ENCODE peak calls at places on chromosomes 2 and 18, in ten cellular contexts. One of them, this sample, is unnamed.
A peak's percentile ranks its signal among the peaks of the same experiment; 100 is the strongest.

GRCh38 chr2:85868837-85869236 is 20.0 kb downstream of the ST3GAL5 start:
- DNase-seq in MCF 10A: no peak
- DNase-seq in GM13977: no peak
- DNase-seq in choroid plexus epithelial cell: no peak
- DNase-seq in H1: no peak
- DNase-seq in lower leg skin: no peak
- DNase-seq in BJ: no peak
- DNase-seq in tibial nerve: no peak
- DNase-seq in A549: no peak
- DNase-seq in mammary epithelial cell: no peak
- DNase-seq in this sample: no peak

GRCh38 chr2:31270871-31271270 is 36.9 kb downstream of the EHD3 start:
- DNase-seq in MCF 10A: no peak
- DNase-seq in GM13977: no peak
- DNase-seq in choroid plexus epithelial cell: no peak
- DNase-seq in H1: no peak
- DNase-seq in lower leg skin: no peak
- DNase-seq in BJ: peak; percentile 47
- DNase-seq in tibial nerve: no peak
- DNase-seq in A549: no peak
- DNase-seq in mammary epithelial cell: no peak
- DNase-seq in this sample: no peak

GRCh38 chr18:44067201-44067600 is 613.5 kb upstream of the SETBP1 start:
- DNase-seq in MCF 10A: no peak
- DNase-seq in GM13977: no peak
- DNase-seq in choroid plexus epithelial cell: no peak
- DNase-seq in H1: no peak
- DNase-seq in lower leg skin: no peak
- DNase-seq in BJ: no peak
- DNase-seq in tibial nerve: no peak
- DNase-seq in A549: no peak
- DNase-seq in mammary epithelial cell: no peak
- DNase-seq in this sample: no peak

GRCh38 chr2:84830095-84830494 is 50.8 kb downstream of the TRABD2A start:
- DNase-seq in MCF 10A: no peak
- DNase-seq in GM13977: no peak
- DNase-seq in choroid plexus epithelial cell: peak; percentile 54
- DNase-seq in H1: no peak
- DNase-seq in lower leg skin: peak; percentile 28
- DNase-seq in BJ: no peak
- DNase-seq in tibial nerve: peak; percentile 18
- DNase-seq in A549: no peak
- DNase-seq in mammary epithelial cell: no peak
- DNase-seq in this sample: no peak

GRCh38 chr2:44944952-44945612 is 3.6 kb downstream of the SIX3 start:
- DNase-seq in MCF 10A: no peak
- DNase-seq in GM13977: no peak
- DNase-seq in choroid plexus epithelial cell: no peak
- DNase-seq in H1: no peak
- DNase-seq in lower leg skin: no peak
- DNase-seq in BJ: no peak
- DNase-seq in tibial nerve: no peak
- DNase-seq in A549: no peak
- DNase-seq in mammary epithelial cell: no peak
- DNase-seq in this sample: no peak

GRCh38 chr18:76126327-76126726 is 368.7 kb downstream of the ZNF516 start:
- DNase-seq in MCF 10A: peak; percentile 17
- DNase-seq in GM13977: no peak
- DNase-seq in choroid plexus epithelial cell: no peak
- DNase-seq in H1: no peak
- DNase-seq in lower leg skin: no peak
- DNase-seq in BJ: no peak
- DNase-seq in tibial nerve: no peak
- DNase-seq in A549: no peak
- DNase-seq in mammary epithelial cell: no peak
- DNase-seq in this sample: peak; percentile 54

GRCh38 chr2:199933466-199933865 is 21.8 kb downstream of the TYW5 start:
- DNase-seq in MCF 10A: no peak
- DNase-seq in GM13977: no peak
- DNase-seq in choroid plexus epithelial cell: peak; percentile 23
- DNase-seq in H1: no peak
- DNase-seq in lower leg skin: no peak
- DNase-seq in BJ: no peak
- DNase-seq in tibial nerve: no peak
- DNase-seq in A549: no peak
- DNase-seq in mammary epithelial cell: no peak
- DNase-seq in this sample: no peak

GRCh38 chr2:43576983-43577892 is 18.6 kb downstream of the THADA start:
- DNase-seq in MCF 10A: peak; percentile 69
- DNase-seq in GM13977: peak; percentile 22
- DNase-seq in choroid plexus epithelial cell: peak; percentile 89
- DNase-seq in H1: no peak
- DNase-seq in lower leg skin: no peak
- DNase-seq in BJ: no peak
- DNase-seq in tibial nerve: no peak
- DNase-seq in A549: peak; percentile 46
- DNase-seq in mammary epithelial cell: peak; percentile 27
- DNase-seq in this sample: no peak

GRCh38 chr2:97761192-97761591 is 47.8 kb downstream of the ZAP70 start:
- DNase-seq in MCF 10A: no peak
- DNase-seq in GM13977: no peak
- DNase-seq in choroid plexus epithelial cell: no peak
- DNase-seq in H1: no peak
- DNase-seq in lower leg skin: no peak
- DNase-seq in BJ: no peak
- DNase-seq in tibial nerve: no peak
- DNase-seq in A549: no peak
- DNase-seq in mammary epithelial cell: no peak
- DNase-seq in this sample: no peak

GRCh38 chr2:199055336-199055735 is 402.4 kb downstream of the SATB2 start:
- DNase-seq in MCF 10A: no peak
- DNase-seq in GM13977: no peak
- DNase-seq in choroid plexus epithelial cell: no peak
- DNase-seq in H1: no peak
- DNase-seq in lower leg skin: no peak
- DNase-seq in BJ: no peak
- DNase-seq in tibial nerve: no peak
- DNase-seq in A549: no peak
- DNase-seq in mammary epithelial cell: no peak
- DNase-seq in this sample: no peak

GRCh38 chr18:79924814-79925655 is 26.4 kb downstream of the SLC66A2 start:
- DNase-seq in MCF 10A: no peak
- DNase-seq in GM13977: no peak
- DNase-seq in choroid plexus epithelial cell: peak; percentile 21
- DNase-seq in H1: peak; percentile 38
- DNase-seq in lower leg skin: peak; percentile 10
- DNase-seq in BJ: no peak
- DNase-seq in tibial nerve: no peak
- DNase-seq in A549: no peak
- DNase-seq in mammary epithelial cell: no peak
- DNase-seq in this sample: no peak

GRCh38 chr18:28903366-28903765 is 726.4 kb upstream of the CDH2 start:
- DNase-seq in MCF 10A: no peak
- DNase-seq in GM13977: no peak
- DNase-seq in choroid plexus epithelial cell: peak; percentile 40
- DNase-seq in H1: no peak
- DNase-seq in lower leg skin: no peak
- DNase-seq in BJ: no peak
- DNase-seq in tibial nerve: no peak
- DNase-seq in A549: no peak
- DNase-seq in mammary epithelial cell: no peak
- DNase-seq in this sample: no peak

GRCh38 chr2:180208841-180209240 is 201.7 kb upstream of the CWC22 start:
- DNase-seq in MCF 10A: no peak
- DNase-seq in GM13977: no peak
- DNase-seq in choroid plexus epithelial cell: peak; percentile 81
- DNase-seq in H1: no peak
- DNase-seq in lower leg skin: no peak
- DNase-seq in BJ: no peak
- DNase-seq in tibial nerve: no peak
- DNase-seq in A549: no peak
- DNase-seq in mammary epithelial cell: no peak
- DNase-seq in this sample: no peak

GRCh38 chr18:32252461-32252860 is 62.6 kb downstream of the MEP1B start:
- DNase-seq in MCF 10A: no peak
- DNase-seq in GM13977: no peak
- DNase-seq in choroid plexus epithelial cell: no peak
- DNase-seq in H1: no peak
- DNase-seq in lower leg skin: no peak
- DNase-seq in BJ: no peak
- DNase-seq in tibial nerve: no peak
- DNase-seq in A549: no peak
- DNase-seq in mammary epithelial cell: no peak
- DNase-seq in this sample: no peak

GRCh38 chr2:127360242-127360641 is 27.5 kb downstream of the MAP3K2 start:
- DNase-seq in MCF 10A: no peak
- DNase-seq in GM13977: no peak
- DNase-seq in choroid plexus epithelial cell: no peak
- DNase-seq in H1: no peak
- DNase-seq in lower leg skin: no peak
- DNase-seq in BJ: no peak
- DNase-seq in tibial nerve: no peak
- DNase-seq in A549: no peak
- DNase-seq in mammary epithelial cell: no peak
- DNase-seq in this sample: no peak

GRCh38 chr2:60294901-60295590 is 258.4 kb downstream of the BCL11A start:
- DNase-seq in MCF 10A: no peak
- DNase-seq in GM13977: no peak
- DNase-seq in choroid plexus epithelial cell: no peak
- DNase-seq in H1: no peak
- DNase-seq in lower leg skin: no peak
- DNase-seq in BJ: no peak
- DNase-seq in tibial nerve: no peak
- DNase-seq in A549: no peak
- DNase-seq in mammary epithelial cell: no peak
- DNase-seq in this sample: peak; percentile 32

GRCh38 chr2:190578158-190579057 is 43.9 kb upstream of the NEMP2 start:
- DNase-seq in MCF 10A: peak; percentile 95
- DNase-seq in GM13977: no peak
- DNase-seq in choroid plexus epithelial cell: peak; percentile 47
- DNase-seq in H1: no peak
- DNase-seq in lower leg skin: peak; percentile 54
- DNase-seq in BJ: peak; percentile 31
- DNase-seq in tibial nerve: no peak
- DNase-seq in A549: peak; percentile 46
- DNase-seq in mammary epithelial cell: peak; percentile 81
- DNase-seq in this sample: no peak

DNA sequence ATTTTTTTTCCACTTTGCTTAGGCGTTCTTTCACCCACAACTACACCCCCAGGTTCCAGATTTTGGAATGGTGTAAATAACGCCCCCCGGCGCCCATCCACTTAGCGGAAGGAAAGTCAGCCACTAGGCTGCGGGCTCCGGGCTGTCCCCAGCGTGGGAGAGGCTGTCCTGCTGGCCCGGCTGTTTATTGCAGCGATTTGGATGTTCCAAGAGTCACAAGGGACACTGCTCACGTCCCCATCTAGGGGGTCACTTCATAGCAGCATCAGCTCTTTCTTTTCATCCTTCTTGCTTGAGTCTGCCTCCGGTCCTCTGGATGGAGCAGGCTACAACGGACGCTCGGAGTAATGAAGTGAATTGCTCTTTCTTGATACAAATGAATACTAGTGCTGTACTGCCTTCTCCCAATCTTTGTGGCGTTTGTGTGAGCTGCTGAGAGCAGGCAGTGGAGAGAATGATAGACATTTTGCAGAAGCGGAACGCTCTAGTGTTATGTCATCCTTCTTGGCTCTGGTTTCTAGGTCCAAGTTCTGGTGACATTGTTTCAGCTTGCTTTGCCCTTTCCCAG is 50.7 kb upstream of the PAIP2B start:
- DNase-seq in MCF 10A: peak; percentile 24
- DNase-seq in GM13977: peak; percentile 23
- DNase-seq in choroid plexus epithelial cell: peak; percentile 21
- DNase-seq in H1: peak; percentile 75
- DNase-seq in lower leg skin: no peak
- DNase-seq in BJ: no peak
- DNase-seq in tibial nerve: no peak
- DNase-seq in A549: peak; percentile 75
- DNase-seq in mammary epithelial cell: peak; percentile 21
- DNase-seq in this sample: peak; percentile 81
- TF ChIP-seq CTCF in MCF 10A: peak; percentile 17
- TF ChIP-seq CTCF in GM13977: peak; percentile 11
- TF ChIP-seq CTCF in choroid plexus epithelial cell: peak; percentile 41
- TF ChIP-seq CTCF in H1: peak; percentile 37
- TF ChIP-seq CTCF in lower leg skin: no peak
- TF ChIP-seq CTCF in BJ: peak; percentile 40
- TF ChIP-seq CTCF in tibial nerve: peak; percentile 36
- TF ChIP-seq CTCF in A549: peak; percentile 37
- TF ChIP-seq CTCF in mammary epithelial cell: peak; percentile 46
- TF ChIP-seq CTCF in this sample: peak; percentile 47

GRCh38 chr18:686339-687111 is 25.9 kb downstream of the ENOSF1 start:
- DNase-seq in MCF 10A: no peak
- DNase-seq in GM13977: no peak
- DNase-seq in choroid plexus epithelial cell: peak; percentile 13
- DNase-seq in H1: peak; percentile 66
- DNase-seq in lower leg skin: no peak
- DNase-seq in BJ: no peak
- DNase-seq in tibial nerve: no peak
- DNase-seq in A549: no peak
- DNase-seq in mammary epithelial cell: no peak
- DNase-seq in this sample: peak; percentile 28
- TF ChIP-seq CTCF in MCF 10A: no peak
- TF ChIP-seq CTCF in GM13977: no peak
- TF ChIP-seq CTCF in choroid plexus epithelial cell: peak; percentile 2
- TF ChIP-seq CTCF in H1: peak; percentile 14
- TF ChIP-seq CTCF in lower leg skin: no peak
- TF ChIP-seq CTCF in BJ: no peak
- TF ChIP-seq CTCF in tibial nerve: no peak
- TF ChIP-seq CTCF in A549: no peak
- TF ChIP-seq CTCF in mammary epithelial cell: no peak
- TF ChIP-seq CTCF in this sample: no peak

GRCh38 chr2:9778012-9778411 is 65.3 kb upstream of the TAF1B start:
- DNase-seq in MCF 10A: peak; percentile 61
- DNase-seq in GM13977: no peak
- DNase-seq in choroid plexus epithelial cell: no peak
- DNase-seq in H1: no peak
- DNase-seq in lower leg skin: no peak
- DNase-seq in BJ: no peak
- DNase-seq in tibial nerve: no peak
- DNase-seq in A549: peak; percentile 56
- DNase-seq in mammary epithelial cell: peak; percentile 23
- DNase-seq in this sample: peak; percentile 45
- TF ChIP-seq CTCF in MCF 10A: no peak
- TF ChIP-seq CTCF in GM13977: peak; percentile 37
- TF ChIP-seq CTCF in choroid plexus epithelial cell: peak; percentile 68
- TF ChIP-seq CTCF in H1: no peak
- TF ChIP-seq CTCF in lower leg skin: no peak
- TF ChIP-seq CTCF in BJ: peak; percentile 46
- TF ChIP-seq CTCF in tibial nerve: no peak
- TF ChIP-seq CTCF in A549: peak; percentile 21
- TF ChIP-seq CTCF in mammary epithelial cell: peak; percentile 80
- TF ChIP-seq CTCF in this sample: peak; percentile 29

DNA sequence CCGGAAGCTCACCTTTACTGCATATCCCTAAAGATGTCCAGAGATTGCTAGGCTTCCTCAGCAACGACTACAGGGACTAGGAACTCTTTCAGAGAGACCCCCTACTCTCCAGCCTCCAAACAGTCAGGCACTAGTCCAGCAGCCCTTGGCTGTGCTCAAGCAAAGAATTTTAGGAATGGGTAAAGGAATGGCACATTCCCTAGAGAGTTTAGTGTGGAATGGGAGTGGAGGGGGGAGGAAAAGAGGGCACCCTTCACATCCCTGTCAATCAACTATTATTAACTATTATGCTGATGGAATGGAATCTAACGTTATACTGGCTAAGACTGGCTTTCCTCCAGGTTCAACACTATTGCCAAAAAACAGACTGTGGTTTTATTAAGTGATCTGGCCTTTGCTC is 64.8 kb downstream of the IKZF2 start:
- DNase-seq in MCF 10A: no peak
- DNase-seq in GM13977: no peak
- DNase-seq in choroid plexus epithelial cell: peak; percentile 22
- DNase-seq in H1: no peak
- DNase-seq in lower leg skin: no peak
- DNase-seq in BJ: no peak
- DNase-seq in tibial nerve: no peak
- DNase-seq in A549: no peak
- DNase-seq in mammary epithelial cell: no peak
- DNase-seq in this sample: no peak
- TF ChIP-seq CTCF in MCF 10A: no peak
- TF ChIP-seq CTCF in GM13977: no peak
- TF ChIP-seq CTCF in choroid plexus epithelial cell: no peak
- TF ChIP-seq CTCF in H1: no peak
- TF ChIP-seq CTCF in lower leg skin: no peak
- TF ChIP-seq CTCF in BJ: no peak
- TF ChIP-seq CTCF in tibial nerve: no peak
- TF ChIP-seq CTCF in A549: no peak
- TF ChIP-seq CTCF in mammary epithelial cell: no peak
- TF ChIP-seq CTCF in this sample: no peak